ENCODE peak calls at places on chromosomes 11 and 22, in five cellular contexts. Y is CD8-positive, alpha-beta memory T cell; R is psoas muscle; L is gastrocnemius medialis; F is H1. W is an unnamed sample.

GRCh38 chr11:20873054-20873453 is 203.7 kb downstream of the NELL1 start:
- DNase-seq in Y (no peak), R (no peak), L (no peak), F (peak; percentile 41), W (peak; percentile 68)

GRCh38 chr11:129987950-129988349 is 14.7 kb downstream of the PRDM10 start:
- DNase-seq in Y (no peak), R (no peak), L (no peak), F (no peak), W (no peak)

GRCh38 chr11:83070044-83070877 is 1.4 kb downstream of the RAB30 start:
- DNase-seq in Y (no peak), R (no peak), L (no peak), F (no peak), W (peak; percentile 27)

GRCh38 chr11:62150887-62151736 is 27.3 kb downstream of the INCENP start:
- DNase-seq in Y (no peak), R (no peak), L (no peak), F (no peak), W (no peak)

GRCh38 chr11:12170984-12171383 is 60.6 kb downstream of the MICAL2 start:
- DNase-seq in Y (no peak), R (peak; percentile 74), L (peak; percentile 20), F (no peak), W (no peak)

GRCh38 chr11:36945384-36945783 is 347.3 kb upstream of the RAG2 start:
- DNase-seq in Y (no peak), R (no peak), L (no peak), F (no peak), W (no peak)

GRCh38 chr11:69166186-69167115 is 10.7 kb downstream of the SMIM38 start:
- DNase-seq in Y (no peak), R (no peak), L (no peak), F (peak; percentile 61), W (peak; percentile 83)

GRCh38 chr11:103927535-103927934 is 108.9 kb upstream of the DDI1 start:
- DNase-seq in Y (no peak), R (no peak), L (no peak), F (no peak), W (no peak)

GRCh38 chr11:134521001-134521400 is 109.0 kb upstream of the B3GAT1 start:
- DNase-seq in Y (no peak), R (peak; percentile 17), L (no peak), F (no peak), W (no peak)

GRCh38 chr11:43852057-43852636 is 28.5 kb upstream of the ALKBH3 start:
- DNase-seq in Y (peak; percentile 43), R (no peak), L (no peak), F (peak; percentile 34), W (peak; percentile 85)

GRCh38 chr22:32307617-32308016 is 50.0 kb upstream of the RFPL3 start:
- DNase-seq in Y (no peak), R (no peak), L (no peak), F (no peak), W (no peak)

GRCh38 chr11:15159085-15159484 is 44.4 kb downstream of the INSC start:
- DNase-seq in Y (no peak), R (no peak), L (no peak), F (no peak), W (peak; percentile 44)

GRCh38 chr11:16791494-16791961 is 53.1 kb downstream of the C11orf58 start:
- DNase-seq in Y (no peak), R (no peak), L (no peak), F (no peak), W (no peak)

GRCh38 chr22:23675502-23676415 is 15.1 kb upstream of the RGL4 start:
- DNase-seq in Y (no peak), R (peak; percentile 85), L (no peak), F (no peak), W (no peak)

GRCh38 chr11:2566223-2567025 is 121.6 kb downstream of the KCNQ1 start:
- DNase-seq in Y (no peak), R (peak; percentile 47), L (no peak), F (no peak), W (no peak)

GRCh38 chr11:79052539-79052938 is 388.3 kb downstream of the TENM4 start:
- DNase-seq in Y (no peak), R (no peak), L (no peak), F (no peak), W (peak; percentile 51)

GRCh38 chr11:60887531-60887930 is 18.9 kb downstream of the PRPF19 start:
- DNase-seq in Y (peak; percentile 38), R (no peak), L (no peak), F (no peak), W (peak; percentile 71)

GRCh38 chr11:26465270-26465669 is 106.8 kb downstream of the MUC15 start:
- DNase-seq in Y (no peak), R (no peak), L (no peak), F (no peak), W (no peak)

GRCh38 chr11:104028476-104028875 is 8.0 kb upstream of the DDI1 start:
- DNase-seq in Y (no peak), R (no peak), L (no peak), F (no peak), W (no peak)

GRCh38 chr11:128422576-128423370 is 164.6 kb downstream of the ETS1 start:
- DNase-seq in Y (peak; percentile 88), R (peak; percentile 57), L (no peak), F (no peak), W (no peak)

GRCh38 chr22:37253164-37253660 is 9.1 kb upstream of the RAC2 start:
- DNase-seq in Y (no peak), R (no peak), L (no peak), F (no peak), W (no peak)

GRCh38 chr11:19712281-19713220 is at the start of gene NAV2:
- DNase-seq in Y (peak; percentile 62), R (peak; percentile 96), L (peak; percentile 88), F (peak; percentile 80), W (peak; percentile 98)

GRCh38 chr11:19713221-19714092 is 820 bp downstream of the NAV2 start:
- DNase-seq in Y (no peak), R (peak; percentile 61), L (no peak), F (no peak), W (peak; percentile 71)

GRCh38 chr11:19714387-19715363 is 2.0 kb downstream of the NAV2 start:
- DNase-seq in Y (no peak), R (peak; percentile 67), L (no peak), F (no peak), W (peak; percentile 70)

GRCh38 chr11:19714093-19714386 is 1.4 kb downstream of the NAV2 start:
- DNase-seq in Y (no peak), R (no peak), L (no peak), F (no peak), W (peak; percentile 61)

DNA sequence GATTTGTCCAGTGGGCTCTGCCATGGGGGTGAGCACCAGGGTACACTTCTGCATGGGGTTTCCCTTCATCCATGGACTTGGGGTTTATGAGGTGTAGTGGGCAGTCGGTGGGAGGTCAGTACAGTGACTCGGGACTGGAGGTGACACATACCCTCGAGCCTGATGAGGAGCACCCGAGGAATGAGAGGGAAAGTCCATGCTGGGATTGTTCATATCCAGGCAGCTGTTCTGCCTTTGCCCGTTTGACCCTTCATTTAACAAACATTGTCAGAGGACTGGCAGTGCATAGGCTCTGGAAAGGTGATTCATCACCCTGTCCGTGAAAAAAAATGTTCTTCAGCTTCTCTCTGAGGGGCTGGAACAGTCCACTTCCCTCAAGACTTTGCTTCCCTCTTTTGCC is 2.7 kb downstream of the NAV2 start:
- DNase-seq in Y (no peak), R (no peak), L (no peak), F (no peak), W (no peak)
- H3K4me3 ChIP-seq in Y (no peak overlapping the region), R (peak overlapping the region; percentile 76), L (no peak overlapping the region), F (no peak overlapping the region), W (no peak overlapping the region)

GRCh38 chr22:49278357-49278756 is 549.3 kb downstream of the BRD1 start:
- DNase-seq in Y (no peak), R (no peak), L (no peak), F (no peak), W (no peak)

GRCh38 chr22:49271831-49272230 is 555.8 kb downstream of the BRD1 start:
- DNase-seq in Y (no peak), R (no peak), L (no peak), F (no peak), W (no peak)

GRCh38 chr22:49274754-49275380 is 552.8 kb downstream of the BRD1 start:
- DNase-seq in Y (no peak), R (no peak), L (no peak), F (no peak), W (no peak)

GRCh38 chr22:49272546-49273125 is 555.0 kb downstream of the BRD1 start:
- DNase-seq in Y (no peak), R (no peak), L (no peak), F (no peak), W (no peak)

GRCh38 chr22:49276567-49276966 is 551.1 kb downstream of the BRD1 start:
- DNase-seq in Y (no peak), R (no peak), L (no peak), F (no peak), W (no peak)
- H3K36me3 ChIP-seq in Y (no peaks in the 10 kb centered on the region), R (no peaks in the 10 kb centered on the region), L (no peaks in the 10 kb centered on the region), F (no peaks in the 10 kb centered on the region), W (no peaks in the 10 kb centered on the region)

GRCh38 chr22:49934144-49934890 is 15.9 kb downstream of the CRELD2 start:
- DNase-seq in Y (no peak), R (peak; percentile 90), L (peak; percentile 67), F (no peak), W (peak; percentile 81)

GRCh38 chr22:49936018-49936972 is 17.9 kb downstream of the CRELD2 start:
- DNase-seq in Y (peak; percentile 89), R (peak; percentile 97), L (peak; percentile 87), F (peak; percentile 44), W (peak; percentile 94)

GRCh38 chr22:49935561-49935960 is 17.1 kb downstream of the CRELD2 start:
- DNase-seq in Y (no peak), R (no peak), L (no peak), F (no peak), W (peak; percentile 92)

GRCh38 chr22:49933236-49933921 is 14.9 kb downstream of the CRELD2 start:
- DNase-seq in Y (no peak), R (peak; percentile 94), L (peak; percentile 86), F (no peak), W (peak; percentile 48)

DNA sequence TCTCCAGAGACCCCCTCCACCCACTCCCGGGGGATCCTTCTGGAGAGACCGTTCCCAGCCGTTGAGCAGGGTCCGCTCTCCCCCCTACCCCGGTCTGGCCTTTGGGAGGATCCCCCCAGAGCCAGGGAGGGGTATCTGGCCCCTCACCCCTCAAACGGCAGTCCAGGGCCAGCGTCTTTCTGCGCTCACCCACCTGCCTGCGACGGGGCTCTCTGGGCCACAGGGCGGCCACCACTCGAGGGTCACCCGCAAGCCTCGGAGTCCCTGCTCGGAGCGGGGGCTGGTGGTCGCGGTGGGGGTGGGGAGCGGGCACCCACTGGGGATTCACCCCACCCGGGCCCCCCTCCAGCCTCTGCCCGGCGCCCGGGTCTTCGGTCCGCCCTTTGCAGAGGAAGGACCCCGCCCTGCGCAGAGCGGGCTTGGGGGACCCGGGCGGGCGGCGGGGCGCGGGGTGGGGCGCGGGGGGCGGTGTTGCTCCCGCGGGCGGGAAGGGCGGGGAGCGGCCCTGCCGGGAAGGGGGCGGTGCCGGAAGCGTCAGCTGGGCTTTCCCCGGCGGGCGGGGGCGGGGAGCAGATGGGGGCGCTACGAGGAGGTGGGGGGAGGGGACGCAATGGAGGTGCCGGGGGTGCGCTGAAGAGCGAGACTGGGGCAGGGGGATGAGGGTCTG is 16.6 kb downstream of the CRELD2 start:
- DNase-seq in Y (peak; percentile 69), R (peak; percentile 95), L (peak; percentile 72), F (no peak), W (peak; percentile 95)
- H3K4me3 ChIP-seq in Y (no peak overlapping the region), R (peak overlapping the region; percentile 73), L (peak overlapping the region; percentile 87), F (no peak overlapping the region), W (peak overlapping the region; percentile 34)

DNA sequence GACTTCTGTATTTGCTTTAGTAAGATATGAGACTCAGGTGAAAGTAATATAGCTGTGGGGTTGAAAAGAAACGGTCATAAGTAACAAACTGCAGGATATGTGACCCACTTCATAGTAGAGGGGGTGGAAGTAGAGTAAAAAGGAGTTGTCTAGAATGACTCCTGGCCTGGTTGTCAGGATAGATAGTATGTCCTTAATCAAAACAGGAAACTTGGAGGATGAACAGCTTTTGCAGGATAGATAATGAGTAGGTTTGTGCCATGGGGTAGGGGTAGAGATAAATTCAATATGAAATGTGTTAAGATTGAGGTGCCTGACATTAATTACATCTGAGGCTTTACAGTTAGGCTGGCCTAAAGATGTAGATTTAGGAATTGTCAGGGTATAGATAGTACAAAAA is 47.0 kb upstream of the B3GNT6 start:
- DNase-seq in Y (no peak), R (no peak), L (no peak), F (no peak), W (no peak)
- H3K36me3 ChIP-seq in Y (no peaks in the 10 kb centered on the region), R (no peaks in the 10 kb centered on the region), L (peaks cover 6% of the 10 kb centered on the region), F (no peaks in the 10 kb centered on the region), W (no peaks in the 10 kb centered on the region)

W was measured in H7.